ENCODE peak calls at places on chromosome 19, in six cellular contexts. T is endothelial cell of umbilical vein, D is pancreas, M is aorta, G is kidney epithelial cell, X is bronchial epithelial cell. Q is an unnamed sample.

GRCh38 chr19:30236006-30236405 is 136.2 kb upstream of the ZNF536 start:
- DNase-seq in D (no peak), M (no peak), T (no peak), X (no peak), G (no peak), Q (no peak)

GRCh38 chr19:30207357-30207756 is 164.8 kb upstream of the ZNF536 start:
- DNase-seq in G (no peak), T (no peak), D (no peak), X (no peak), M (no peak), Q (peak; percentile 17)

GRCh38 chr19:42422576-42423461 is 4.4 kb downstream of the LIPE start:
- DNase-seq in D (peak; percentile 78), T (no peak), M (no peak), G (no peak), X (peak; percentile 71), Q (peak; percentile 52)

GRCh38 chr19:17933414-17934129 is 757 bp downstream of the CCDC124 start:
- DNase-seq in M (no peak), T (no peak), G (no peak), X (peak; percentile 90), D (no peak), Q (no peak)

GRCh38 chr19:11685676-11686650 is 52.8 kb downstream of the ZNF823 start:
- DNase-seq in T (no peak), G (no peak), X (no peak), D (no peak), M (no peak), Q (no peak)

GRCh38 chr19:34236035-34236793 is 18.1 kb upstream of the GARRE1 start:
- DNase-seq in T (no peak), X (no peak), M (no peak), D (no peak), G (no peak), Q (peak; percentile 68)

GRCh38 chr19:7655581-7655980 is 13.3 kb upstream of the RETN start:
- DNase-seq in D (no peak), X (no peak), M (no peak), T (peak; percentile 15), G (no peak), Q (no peak)

GRCh38 chr19:13960863-13961784 is 8.8 kb downstream of the DCAF15 start:
- DNase-seq in D (peak; percentile 70), T (no peak), M (peak; percentile 76), G (no peak), X (no peak), Q (no peak)

GRCh38 chr19:19381007-19381926 is 24.2 kb upstream of the GATAD2A start:
- DNase-seq in X (no peak), M (no peak), G (no peak), T (no peak), D (no peak), Q (no peak)

GRCh38 chr19:2132731-2133490 is 18.5 kb downstream of the AP3D1 start:
- DNase-seq in D (no peak), G (no peak), M (no peak), X (no peak), T (no peak), Q (no peak)

GRCh38 chr19:58294743-58295374 is 10.3 kb upstream of the ERVK3-1 start:
- DNase-seq in D (no peak), X (no peak), T (no peak), M (no peak), G (no peak), Q (no peak)

GRCh38 chr19:3094638-3095374 is 644 bp downstream of the GNA11 start:
- DNase-seq in G (no peak), M (peak; percentile 80), T (no peak), D (peak; percentile 86), X (no peak), Q (peak; percentile 42)

GRCh38 chr19:35154535-35155406 is at the start of gene FXYD5:
- DNase-seq in T (peak; percentile 79), M (peak; percentile 91), G (no peak), X (peak; percentile 69), D (peak; percentile 81), Q (peak; percentile 76)

GRCh38 chr19:38538793-38539528 is 78.8 kb downstream of the MAP4K1 start:
- DNase-seq in D (no peak), M (no peak), G (no peak), X (peak; percentile 15), T (no peak), Q (no peak)

GRCh38 chr19:29831041-29831548 is 19.3 kb downstream of the CCNE1 start:
- DNase-seq in T (peak; percentile 6), X (peak; percentile 75), D (no peak), M (peak; percentile 31), G (no peak), Q (no peak)

GRCh38 chr19:51742736-51743288 is 8.9 kb downstream of the FPR1 start:
- DNase-seq in X (peak; percentile 7), M (no peak), T (no peak), D (no peak), G (peak; percentile 43), Q (no peak)

GRCh38 chr19:38736413-38737280 is 7.6 kb downstream of the CAPN12 start:
- DNase-seq in T (no peak), D (peak; percentile 90), M (peak; percentile 88), G (no peak), X (peak; percentile 52), Q (no peak)

GRCh38 chr19:35861640-35862160 is 5.0 kb downstream of the KIRREL2 start:
- DNase-seq in M (no peak), G (no peak), T (no peak), D (peak; percentile 51), X (no peak), Q (no peak)

DNA sequence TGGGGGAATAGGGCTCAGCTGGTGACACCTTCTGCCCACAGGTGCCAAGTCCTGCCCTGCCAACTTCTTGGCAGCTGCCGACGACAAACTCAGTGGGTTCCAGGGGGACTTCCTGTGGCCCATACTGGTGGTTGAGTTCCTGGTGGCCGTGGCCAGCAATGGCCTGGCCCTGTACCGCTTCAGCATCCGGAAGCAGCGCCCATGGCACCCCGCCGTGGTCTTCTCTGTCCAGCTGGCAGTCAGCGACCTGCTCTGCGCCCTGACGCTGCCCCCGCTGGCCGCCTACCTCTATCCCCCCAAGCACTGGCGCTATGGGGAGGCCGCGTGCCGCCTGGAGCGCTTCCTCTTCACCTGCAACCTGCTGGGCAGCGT is 2.1 kb downstream of the P2RY11 start:
- DNase-seq in T (no peak), X (no peak), M (peak; percentile 73), G (no peak), D (no peak), Q (no peak)
- H3K36me3 ChIP-seq in T (peaks cover 50% of the 10 kb centered on the region), X (peaks cover 48% of the 10 kb centered on the region), M (no peaks in the 10 kb centered on the region), G (peaks cover 5% of the 10 kb centered on the region), D (peaks cover 38% of the 10 kb centered on the region), Q (peaks cover 94% of the 10 kb centered on the region)

DNA sequence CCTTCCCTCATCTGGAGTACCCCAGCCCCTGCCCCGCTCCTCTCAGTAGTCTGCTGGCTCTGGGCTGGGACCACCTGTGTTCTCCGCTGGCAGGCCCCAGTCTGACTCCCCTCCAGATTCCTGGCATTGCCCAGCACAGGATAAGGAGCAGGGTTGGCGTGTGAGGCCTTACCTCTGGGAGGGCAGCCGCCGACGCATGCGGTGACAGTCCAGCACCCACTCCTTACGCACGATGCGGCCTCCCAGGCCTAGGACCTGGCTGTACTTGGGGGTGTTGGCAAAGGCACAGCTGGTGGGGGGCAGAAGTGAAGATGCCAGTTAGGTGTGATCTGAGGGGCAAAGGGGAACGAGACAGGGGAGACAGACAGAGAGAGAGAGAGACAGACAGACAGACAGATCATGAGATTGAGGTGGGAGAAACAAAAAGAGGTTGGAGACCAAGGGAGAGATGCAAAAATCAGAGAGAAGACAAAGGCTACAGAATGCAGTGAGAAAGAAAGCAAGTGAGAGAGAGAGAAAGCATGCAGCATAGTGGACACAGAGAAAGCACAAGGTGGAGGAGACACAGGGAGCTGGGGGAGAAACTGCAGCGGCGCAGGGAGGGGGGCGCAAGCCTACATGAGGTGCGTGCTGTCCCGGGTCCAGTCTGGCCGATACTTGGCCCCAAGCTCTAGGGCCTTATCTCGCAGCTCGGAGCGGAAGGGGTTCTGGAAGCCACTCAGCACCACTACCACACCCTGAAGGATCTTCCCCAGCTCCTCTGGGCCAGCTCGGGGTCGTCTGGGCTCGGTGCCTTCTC is 18.6 kb downstream of the ZNF575 start:
- DNase-seq in G (no peak), T (no peak), D (no peak), M (no peak), X (no peak), Q (no peak)
- H3K36me3 ChIP-seq in G (peaks cover 2% of the 10 kb centered on the region), T (peaks cover 32% of the 10 kb centered on the region), D (peaks cover 18% of the 10 kb centered on the region), M (no peaks in the 10 kb centered on the region), X (peaks cover 25% of the 10 kb centered on the region), Q (peaks cover 62% of the 10 kb centered on the region)

DNA sequence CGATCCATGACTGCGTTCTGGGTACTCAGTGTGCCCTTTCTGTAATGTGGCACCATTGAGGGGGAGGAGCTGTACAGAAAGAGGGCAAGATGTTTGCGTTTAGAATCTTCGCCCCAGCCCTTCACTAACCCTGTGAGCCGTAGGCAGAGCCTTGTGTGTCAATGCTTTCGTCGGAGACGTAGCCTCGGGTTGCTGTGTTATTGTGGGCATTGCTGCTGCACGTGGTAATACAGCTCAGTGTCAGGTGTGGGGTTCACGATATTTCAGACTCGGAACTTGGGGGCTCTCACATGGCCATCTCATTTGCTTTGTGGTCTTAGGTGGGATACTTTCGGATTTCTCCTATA is 6.1 kb downstream of the RPS9 start:
- DNase-seq in M (peak; percentile 34), G (no peak), D (no peak), T (no peak), X (no peak), Q (no peak)
- H3K36me3 ChIP-seq in M (no peaks in the 10 kb centered on the region), G (peaks cover 9% of the 10 kb centered on the region), D (peaks cover 44% of the 10 kb centered on the region), T (peaks cover 53% of the 10 kb centered on the region), X (peaks cover 50% of the 10 kb centered on the region), Q (peaks cover 82% of the 10 kb centered on the region)

GRCh38 chr19:40755248-40755624 is 4.2 kb downstream of the SNRPA start:
- DNase-seq in G (no peak), M (no peak), T (no peak), D (no peak), X (no peak), Q (no peak)

GRCh38 chr19:40758491-40758890 is 7.5 kb downstream of the SNRPA start:
- DNase-seq in D (no peak), M (no peak), X (no peak), T (no peak), G (no peak), Q (no peak)

GRCh38 chr19:40756502-40757110 is 5.6 kb downstream of the SNRPA start:
- DNase-seq in T (no peak), M (no peak), G (no peak), D (no peak), X (peak; percentile 68), Q (no peak)

GRCh38 chr19:40751065-40751923 is at the start of gene SNRPA:
- DNase-seq in X (peak; percentile 94), M (peak; percentile 98), D (peak; percentile 97), G (peak; percentile 92), T (peak; percentile 99), Q (peak; percentile 99)

GRCh38 chr19:40754611-40755247 is 3.7 kb downstream of the SNRPA start:
- DNase-seq in G (no peak), D (no peak), M (no peak), X (no peak), T (no peak), Q (no peak)
- H3K36me3 ChIP-seq in G (peaks cover 3% of the 10 kb centered on the region), D (peaks cover 31% of the 10 kb centered on the region), M (peaks cover 4% of the 10 kb centered on the region), X (peaks cover 9% of the 10 kb centered on the region), T (peaks cover 29% of the 10 kb centered on the region), Q (peaks cover 52% of the 10 kb centered on the region)